ENCODE peak calls at places on chromosomes 3 and 15, in eight cellular contexts. G, E, K, L, Y, D, B and C are unnamed samples.
A peak's percentile ranks its signal among the peaks of the same experiment; 100 is the strongest.

GRCh38 chr15:46277994-46278885 is 643.4 kb downstream of the SQOR start:
- DNase-seq in G (no peak), E (peak; percentile 36), K (no peak), L (no peak), Y (no peak), D (no peak), B (no peak), C (no peak)

GRCh38 chr3:66186545-66186944 is 34.3 kb upstream of the SLC25A26 start:
- DNase-seq in G (no peak), E (no peak), K (no peak), L (no peak), Y (no peak), D (no peak), B (no peak), C (no peak)

GRCh38 chr3:115667175-115668065 is 44.1 kb downstream of the GAP43 start:
- DNase-seq in G (peak; percentile 20), E (no peak), K (no peak), L (no peak), Y (no peak), D (no peak), B (no peak), C (no peak)

GRCh38 chr15:43903864-43904290 is 77.1 kb downstream of the WDR76 start:
- DNase-seq in G (peak; percentile 95), E (peak; percentile 81), K (peak; percentile 94), L (peak; percentile 82), Y (peak; percentile 7), D (peak; percentile 66), B (peak; percentile 56), C (peak; percentile 71)

GRCh38 chr3:183155499-183155898 is 7.0 kb downstream of the LAMP3 start:
- DNase-seq in G (no peak), E (no peak), K (no peak), L (no peak), Y (no peak), D (no peak), B (no peak), C (no peak)

GRCh38 chr3:179289295-179289694 is 33.5 kb upstream of the ZNF639 start:
- DNase-seq in G (no peak), E (no peak), K (no peak), L (no peak), Y (no peak), D (no peak), B (no peak), C (no peak)

GRCh38 chr15:40982855-40983254 is 29.6 kb downstream of the CHAC1 start:
- DNase-seq in G (no peak), E (no peak), K (no peak), L (no peak), Y (no peak), D (no peak), B (no peak), C (peak; percentile 93)

GRCh38 chr3:194312743-194313281 is 38.3 kb downstream of the CPN2 start:
- DNase-seq in G (peak; percentile 42), E (no peak), K (no peak), L (peak; percentile 48), Y (no peak), D (peak; percentile 33), B (no peak), C (no peak)

GRCh38 chr3:67605377-67605776 is 49.0 kb downstream of the SUCLG2 start:
- DNase-seq in G (peak; percentile 30), E (no peak), K (no peak), L (no peak), Y (no peak), D (no peak), B (no peak), C (peak; percentile 20)

GRCh38 chr15:90489514-90489913 is 40.2 kb upstream of the CRTC3 start:
- DNase-seq in G (no peak), E (no peak), K (no peak), L (no peak), Y (no peak), D (peak; percentile 17), B (no peak), C (no peak)

GRCh38 chr3:52034651-52035050 is 21.7 kb downstream of the DUSP7 start:
- DNase-seq in G (no peak), E (no peak), K (no peak), L (no peak), Y (no peak), D (no peak), B (no peak), C (no peak)

GRCh38 chr3:70861855-70862254 is 549.4 kb upstream of the MDFIC2 start:
- DNase-seq in G (no peak), E (no peak), K (no peak), L (no peak), Y (no peak), D (no peak), B (no peak), C (no peak)

GRCh38 chr3:119173325-119173724 is at the start of gene UPK1B:
- DNase-seq in G (peak; percentile 84), E (no peak), K (peak; percentile 72), L (peak; percentile 21), Y (no peak), D (no peak), B (no peak), C (no peak)

GRCh38 chr3:108381531-108381930 is 85.2 kb downstream of the HHLA2 start:
- DNase-seq in G (peak; percentile 33), E (peak; percentile 57), K (no peak), L (no peak), Y (no peak), D (no peak), B (no peak), C (no peak)

GRCh38 chr15:91824256-91824655 is 29.3 kb upstream of the SLCO3A1 start:
- DNase-seq in G (peak; percentile 10), E (no peak), K (no peak), L (no peak), Y (no peak), D (no peak), B (no peak), C (no peak)

GRCh38 chr3:28077566-28077965 is 163.9 kb upstream of the CMC1 start:
- DNase-seq in G (peak; percentile 71), E (no peak), K (peak; percentile 54), L (no peak), Y (no peak), D (peak; percentile 25), B (peak; percentile 12), C (peak; percentile 4)

GRCh38 chr3:140250010-140250825 is 315.2 kb downstream of the CLSTN2 start:
- DNase-seq in G (no peak), E (no peak), K (no peak), L (no peak), Y (no peak), D (no peak), B (no peak), C (no peak)

GRCh38 chr15:57215371-57215770 is 160.9 kb upstream of the CGNL1 start:
- DNase-seq in G (no peak), E (no peak), K (no peak), L (no peak), Y (no peak), D (no peak), B (no peak), C (no peak)

GRCh38 chr3:122031123-122031468 is 9.0 kb upstream of the ILDR1 start:
- DNase-seq in G (no peak), E (no peak), K (no peak), L (no peak), Y (no peak), D (no peak), B (no peak), C (no peak)

GRCh38 chr15:70430029-70430428 is 332.3 kb upstream of the TLE3 start:
- DNase-seq in G (no peak), E (no peak), K (no peak), L (no peak), Y (no peak), D (no peak), B (no peak), C (no peak)

GRCh38 chr3:23739536-23739935 is 66.2 kb upstream of the UBE2E1 start:
- DNase-seq in G (no peak), E (no peak), K (no peak), L (peak; percentile 37), Y (no peak), D (no peak), B (no peak), C (peak; percentile 41)

GRCh38 chr3:156793400-156793799 is 32.8 kb upstream of the LEKR1 start:
- DNase-seq in G (no peak), E (no peak), K (no peak), L (no peak), Y (no peak), D (no peak), B (no peak), C (no peak)
- H2AFZ ChIP-seq in G (no peak overlapping the region), E (peak overlapping the region; percentile 71), K (no peak overlapping the region), L (peak overlapping the region; percentile 84), Y (peak overlapping the region; percentile 5), D (peak overlapping the region; percentile 54), B (no peak overlapping the region), C (no peak overlapping the region)

DNA sequence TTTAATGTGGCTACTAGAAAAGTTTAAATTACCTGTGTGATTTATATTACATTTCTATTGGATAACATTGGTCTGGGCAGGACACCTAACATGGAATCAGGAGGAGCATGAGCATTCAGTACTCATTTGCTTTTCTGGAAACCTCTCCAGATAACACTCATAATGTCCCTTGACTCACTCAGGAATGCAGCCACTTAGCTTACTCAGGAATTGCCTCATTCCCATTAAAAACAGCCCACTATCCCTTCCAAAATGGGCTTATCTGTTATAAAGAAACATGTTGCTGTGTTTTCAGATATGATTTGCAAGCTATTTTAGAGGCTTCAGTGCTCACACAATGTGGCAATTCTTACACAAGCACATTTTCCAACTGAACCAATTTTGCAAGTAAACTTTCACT is 17.1 kb downstream of the GBE1 start:
- DNase-seq in G (peak; percentile 17), E (no peak), K (no peak), L (peak; percentile 12), Y (no peak), D (peak; percentile 37), B (peak; percentile 71), C (peak; percentile 93)
- TF ChIP-seq POLR2AphosphoS5 in G (no peak), E (no peak), K (no peak), L (no peak), Y (no peak), D (no peak), B (peak; percentile 15), C (peak; percentile 84)

GRCh38 chr3:177350051-177350565 is 152.8 kb upstream of the TBL1XR1 start:
- DNase-seq in G (no peak), E (no peak), K (no peak), L (no peak), Y (no peak), D (no peak), B (no peak), C (peak; percentile 43)
- H2AFZ ChIP-seq in G (no peak overlapping the region), E (no peak overlapping the region), K (no peak overlapping the region), L (peak overlapping the region; percentile 90), Y (no peak overlapping the region), D (no peak overlapping the region), B (no peak overlapping the region), C (no peak overlapping the region)

DNA sequence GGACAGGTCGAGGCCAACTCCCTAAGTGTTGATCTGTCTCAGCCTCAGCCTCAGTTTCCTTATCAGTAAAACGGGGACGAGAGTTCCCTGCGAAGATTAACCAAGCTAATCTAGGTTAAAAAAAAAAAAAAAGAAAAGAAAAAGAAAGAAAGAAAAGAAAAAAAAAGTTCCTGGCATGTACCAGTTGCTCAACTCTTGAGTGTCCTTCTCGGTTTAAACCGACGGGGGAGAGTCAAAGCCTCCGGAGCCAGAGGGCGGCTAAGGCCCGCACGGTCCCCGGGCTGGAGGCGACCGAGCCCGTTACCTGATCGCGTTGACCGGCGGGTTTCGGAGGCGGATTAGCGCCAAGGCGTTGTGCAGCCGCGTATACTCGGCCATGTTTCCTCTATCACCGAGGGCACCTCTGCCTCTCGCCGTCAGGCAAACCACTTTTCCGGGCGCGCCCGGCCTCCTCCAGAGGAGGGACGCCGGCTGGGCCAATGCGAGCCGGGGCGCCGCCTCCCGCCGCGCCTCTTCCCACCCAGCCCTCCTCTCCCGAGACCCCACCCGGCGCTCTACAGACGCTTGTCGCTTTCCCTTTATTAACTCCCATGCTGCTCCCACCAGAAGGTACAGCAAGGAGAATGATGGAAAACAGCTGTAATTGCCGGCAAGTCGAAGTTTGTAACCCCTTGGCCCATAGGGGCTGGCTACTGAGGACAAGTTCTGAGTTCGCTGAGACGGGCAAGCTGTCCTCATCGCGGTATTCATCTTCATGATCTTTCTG is at the start of gene EHHADH:
- DNase-seq in G (peak; percentile 66), E (peak; percentile 93), K (peak; percentile 61), L (peak; percentile 86), Y (no peak), D (peak; percentile 64), B (peak; percentile 23), C (peak; percentile 70)
- TF ChIP-seq POLR2AphosphoS5 in G (peak; percentile 73), E (peak; percentile 90), K (no peak), L (no peak), Y (peak; percentile 69), D (peak; percentile 96), B (peak; percentile 93), C (peak; percentile 73)